ENCODE peak calls at places on chromosomes 1 and 21, in seven cellular contexts. O is mammary epithelial cell, V is neuronal stem cell, N is tibial nerve, E is esophagus squamous epithelium, J is fibroblast of lung, P is GM06990. Q is an unnamed sample. For H3K36me3, the result is how much of the 10 kb centered on the place peaks cover.

GRCh38 chr21:35850029-35850428 is 210.3 kb downstream of the SETD4 start:
- DNase-seq in V (no peak), N (peak), E (no peak), J (peak), P (no peak), O (peak), Q (no peak)

GRCh38 chr1:61724721-61725694 is at the start of gene TM2D1:
- DNase-seq in O (peak), J (peak), E (peak), V (peak), N (peak), P (peak), Q (peak)

GRCh38 chr21:37615962-37616361 is 249.4 kb downstream of the DYRK1A start:
- DNase-seq in J (no peak), E (no peak), O (no peak), P (no peak), V (no peak), N (no peak), Q (no peak)

GRCh38 chr1:210428696-210429095 is 100.0 kb downstream of the HHAT start:
- DNase-seq in O (no peak), P (no peak), J (no peak), E (no peak), V (no peak), N (no peak), Q (no peak)

GRCh38 chr1:107572674-107573205 is 392.2 kb downstream of the VAV3 start:
- DNase-seq in O (peak), N (peak), P (no peak), E (no peak), J (peak), V (no peak), Q (no peak)

GRCh38 chr1:54069792-54070548 is 16.6 kb downstream of the TCEANC2 start:
- DNase-seq in V (peak), N (no peak), J (peak), O (peak), P (no peak), E (no peak), Q (peak)

GRCh38 chr1:60281360-60281932 is 207.9 kb upstream of the C1orf87 start:
- DNase-seq in V (peak), N (peak), E (no peak), J (peak), P (no peak), O (peak), Q (no peak)

GRCh38 chr1:7420706-7421105 is 350.4 kb upstream of the VAMP3 start:
- DNase-seq in O (no peak), P (no peak), J (no peak), N (no peak), V (no peak), E (no peak), Q (no peak)

GRCh38 chr1:184604152-184604900 is 150.3 kb downstream of the EDEM3 start:
- DNase-seq in J (no peak), V (no peak), E (no peak), N (no peak), O (no peak), P (no peak), Q (no peak)

GRCh38 chr1:25685938-25686665 is 69.5 kb downstream of the MAN1C1 start:
- DNase-seq in O (no peak), V (no peak), J (no peak), N (peak), E (no peak), P (no peak), Q (no peak)

GRCh38 chr1:228415221-228415620 is 1.4 kb downstream of the TRIM17 start:
- DNase-seq in O (no peak), N (no peak), E (no peak), V (no peak), J (no peak), P (no peak), Q (no peak)

GRCh38 chr21:36722370-36723368 is 23.8 kb downstream of the SIM2 start:
- DNase-seq in O (no peak), N (no peak), J (no peak), V (no peak), P (no peak), E (no peak), Q (no peak)

GRCh38 chr1:191590578-191590977 is 567.7 kb upstream of the RGS18 start:
- DNase-seq in P (no peak), O (no peak), N (no peak), V (no peak), E (no peak), J (no peak), Q (no peak)

GRCh38 chr21:41901099-41901498 is 22.0 kb upstream of the PRDM15 start:
- DNase-seq in O (no peak), V (no peak), N (no peak), J (no peak), E (no peak), P (no peak), Q (no peak)

GRCh38 chr1:208691012-208691411 is 446.8 kb upstream of the PLXNA2 start:
- DNase-seq in O (no peak), P (peak), J (no peak), V (no peak), N (no peak), E (no peak), Q (no peak)

GRCh38 chr1:50103615-50104081 is 5.1 kb upstream of the ELAVL4 start:
- DNase-seq in P (no peak), V (no peak), O (no peak), N (no peak), J (no peak), E (no peak), Q (no peak)

GRCh38 chr21:17819114-17819877 is at the start of gene C21orf91:
- DNase-seq in P (peak), V (peak), E (peak), O (peak), J (peak), N (peak), Q (peak)

GRCh38 chr1:6378096-6378746 is 15.3 kb downstream of the ACOT7 start:
- DNase-seq in E (no peak), V (no peak), O (no peak), J (no peak), N (no peak), P (no peak), Q (no peak)

GRCh38 chr1:58251415-58252073 is 295.0 kb downstream of the OMA1 start:
- DNase-seq in N (no peak), J (no peak), O (no peak), E (no peak), V (peak), P (no peak), Q (no peak)

GRCh38 chr1:54697896-54698295 is 17.8 kb upstream of the TTC4 start:
- DNase-seq in V (no peak), E (no peak), P (no peak), N (no peak), O (no peak), J (no peak), Q (no peak)

GRCh38 chr1:58926177-58926576 is 142.3 kb upstream of the JUN start:
- DNase-seq in O (no peak), N (no peak), P (no peak), J (no peak), V (no peak), E (no peak), Q (no peak)

GRCh38 chr1:63545780-63546179 is 22.5 kb downstream of the EFCAB7 start:
- DNase-seq in E (no peak), N (no peak), J (peak), V (no peak), P (no peak), O (peak), Q (no peak)

GRCh38 chr1:117612517-117613248 is 6.8 kb downstream of the TENT5C start:
- DNase-seq in N (no peak), E (no peak), O (peak), J (peak), V (no peak), P (no peak), Q (no peak)

GRCh38 chr21:35652196-35652595 is 408.1 kb downstream of the SETD4 start:
- DNase-seq in J (no peak), E (no peak), O (no peak), V (no peak), P (no peak), N (no peak), Q (no peak)

GRCh38 chr1:160726498-160727391 is 12.3 kb upstream of the SLAMF7 start:
- DNase-seq in N (peak), V (peak), P (peak), J (peak), E (no peak), O (peak), Q (no peak)

GRCh38 chr1:31227891-31228290 is 11.8 kb downstream of the NKAIN1 start:
- DNase-seq in J (peak), N (no peak), E (no peak), V (peak), O (no peak), P (no peak), Q (no peak)

GRCh38 chr1:84757301-84757700 is 67.0 kb upstream of the SSX2IP start:
- DNase-seq in P (no peak), E (no peak), J (no peak), V (no peak), O (no peak), N (no peak), Q (no peak)

GRCh38 chr1:64469121-64469520 is 808 bp upstream of the CACHD1 start:
- DNase-seq in E (no peak), N (no peak), J (no peak), P (no peak), O (peak), V (no peak), Q (no peak)

GRCh38 chr1:63635681-63636080 is 42.5 kb downstream of the PGM1 start:
- DNase-seq in N (peak), O (no peak), E (no peak), P (no peak), V (no peak), J (peak), Q (no peak)

GRCh38 chr1:9008236-9008635 is 18.0 kb downstream of the SLC2A7 start:
- DNase-seq in O (no peak), P (peak), N (no peak), J (no peak), V (no peak), E (no peak), Q (no peak)

GRCh38 chr1:108842525-108843181 is 14.2 kb downstream of the AKNAD1 start:
- DNase-seq in V (no peak), J (no peak), E (no peak), P (no peak), N (no peak), O (no peak), Q (no peak)
- H3K4me3 ChIP-seq in V (no peak), J (no peak), E (no peak), P (no peak), N (no peak), O (no peak), Q (no peak)

DNA sequence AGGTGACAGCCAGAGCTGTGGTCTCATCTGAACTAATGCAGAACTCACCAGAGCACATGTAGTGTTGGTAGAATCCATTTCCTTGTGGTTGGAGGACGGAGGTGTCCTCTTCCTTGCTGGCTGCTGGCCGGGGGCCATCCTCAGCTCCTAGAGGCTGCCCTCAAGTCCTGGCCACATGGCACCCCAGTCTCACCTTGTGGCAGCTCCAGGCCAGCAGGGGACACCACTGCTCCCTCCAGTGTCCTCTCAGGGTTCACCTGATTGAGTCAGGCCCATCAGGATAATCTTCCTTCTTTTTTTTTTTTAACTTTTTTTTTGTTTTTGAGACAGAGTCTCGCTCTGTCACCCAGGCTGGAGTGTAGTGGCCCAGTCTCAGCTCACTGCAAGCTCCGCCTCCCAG is 2.9 kb downstream of the KCNE1 start:
- DNase-seq in O (no peak), V (no peak), J (no peak), P (no peak), N (no peak), E (no peak), Q (no peak)
- H3K36me3 ChIP-seq in O (under half), V (under half), J (under half), P (under half), N (under half), E (under half), Q (under half)

GRCh38 chr1:46174448-46175231 is at the start of gene TSPAN1:
- DNase-seq in O (peak), E (no peak), J (no peak), N (peak), P (no peak), V (no peak), Q (no peak)
- H3K4me3 ChIP-seq in O (no peak), E (no peak), J (no peak), N (no peak), P (no peak), V (no peak), Q (no peak)

DNA sequence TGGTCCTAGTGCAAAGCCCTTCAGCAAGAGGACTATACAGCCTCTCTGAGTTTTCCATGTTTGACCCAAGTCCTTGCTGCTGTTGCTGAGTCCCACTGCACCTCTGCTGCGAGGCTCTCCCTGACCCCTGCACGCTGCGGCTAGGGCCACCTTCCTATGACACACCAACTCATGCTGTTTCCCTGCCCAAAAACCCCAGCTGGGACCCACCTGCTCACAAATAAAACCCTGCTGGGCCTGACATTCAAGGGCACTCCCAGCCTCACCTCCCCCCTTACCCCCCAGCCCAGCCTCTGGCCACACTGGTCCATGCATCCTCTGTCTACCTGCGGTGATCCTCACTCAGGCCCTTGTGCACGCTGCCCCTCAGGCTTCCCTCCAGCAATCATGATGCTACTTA is 12.3 kb upstream of the ASCL5 start:
- DNase-seq in P (no peak), E (no peak), O (no peak), J (no peak), N (no peak), V (no peak), Q (no peak)
- H3K36me3 ChIP-seq in P (under half), E (under half), O (under half), J (under half), N (under half), V (half or more), Q (under half)

GRCh38 chr1:221456918-221457317 is 285.0 kb downstream of the DUSP10 start:
- DNase-seq in V (no peak), J (peak), E (no peak), N (no peak), P (no peak), O (no peak), Q (no peak)

GRCh38 chr1:221454096-221454495 is 287.8 kb downstream of the DUSP10 start:
- DNase-seq in N (no peak), O (no peak), J (no peak), E (no peak), P (no peak), V (no peak), Q (no peak)

GRCh38 chr1:221459558-221459957 is 282.3 kb downstream of the DUSP10 start:
- DNase-seq in J (no peak), V (no peak), E (no peak), N (no peak), P (no peak), O (no peak), Q (no peak)

GRCh38 chr1:221458430-221459156 is 283.3 kb downstream of the DUSP10 start:
- DNase-seq in J (peak), V (no peak), P (no peak), N (no peak), E (no peak), O (peak), Q (no peak)

GRCh38 chr1:221457706-221458429 is 284.0 kb downstream of the DUSP10 start:
- DNase-seq in J (no peak), N (no peak), P (no peak), V (no peak), O (no peak), E (no peak), Q (no peak)
- H3K4me3 ChIP-seq in J (no peak), N (no peak), P (no peak), V (no peak), O (no peak), E (no peak), Q (no peak)

GRCh38 chr1:154335351-154335714 is 10.0 kb downstream of the ATP8B2 start:
- DNase-seq in J (no peak), N (no peak), V (no peak), E (no peak), O (no peak), P (no peak), Q (no peak)
- H3K36me3 ChIP-seq in J (under half), N (under half), V (half or more), E (under half), O (under half), P (under half), Q (under half)

Q was measured in CD8-positive, alpha-beta memory T cell.